ENCODE peak calls at places on chromosomes 1 and 21, in eight cellular contexts. Z is endothelial cell of umbilical vein, H is A549, T is lower leg skin, M is HepG2, E is uterus, J is stomach, Y is heart left ventricle. F is an unnamed sample.

GRCh38 chr1:236058141-236058626 is 6.7 kb downstream of the NID1 start:
- DNase-seq in Z (peak; percentile 10), H (no peak), T (no peak), M (no peak), E (no peak), J (no peak), Y (no peak), F (no peak)

GRCh38 chr1:1425753-1426495 is 4.8 kb upstream of the ANKRD65 start:
- DNase-seq in Z (no peak), H (no peak), T (no peak), M (no peak), E (no peak), J (no peak), Y (peak; percentile 47), F (no peak)

GRCh38 chr1:94199398-94199797 is 38.0 kb downstream of the ARHGAP29 start:
- DNase-seq in Z (no peak), H (no peak), T (no peak), M (no peak), E (no peak), J (no peak), Y (no peak), F (no peak)

GRCh38 chr21:42862774-42863503 is 16.4 kb downstream of the WDR4 start:
- DNase-seq in Z (no peak), H (no peak), T (no peak), M (no peak), E (no peak), J (peak; percentile 52), Y (no peak), F (no peak)

GRCh38 chr1:192939440-192939839 is 119.7 kb downstream of the UCHL5 start:
- DNase-seq in Z (peak; percentile 25), H (no peak), T (no peak), M (no peak), E (no peak), J (no peak), Y (no peak), F (no peak)

GRCh38 chr1:207097871-207098324 is 6.1 kb upstream of the C4BPA start:
- DNase-seq in Z (no peak), H (no peak), T (no peak), M (no peak), E (no peak), J (no peak), Y (no peak), F (no peak)

GRCh38 chr1:223535261-223535778 is 130.2 kb downstream of the CAPN8 start:
- DNase-seq in Z (no peak), H (no peak), T (no peak), M (no peak), E (no peak), J (no peak), Y (no peak), F (no peak)

GRCh38 chr1:208189183-208189582 is 55.0 kb downstream of the PLXNA2 start:
- DNase-seq in Z (no peak), H (no peak), T (no peak), M (no peak), E (no peak), J (no peak), Y (no peak), F (no peak)

GRCh38 chr21:37337831-37338230 is 28.7 kb upstream of the DYRK1A start:
- DNase-seq in Z (no peak), H (no peak), T (no peak), M (no peak), E (no peak), J (no peak), Y (no peak), F (no peak)

GRCh38 chr1:91916811-91917460 is 31.0 kb upstream of the TGFBR3 start:
- DNase-seq in Z (no peak), H (no peak), T (no peak), M (no peak), E (no peak), J (no peak), Y (no peak), F (no peak)

GRCh38 chr1:232635778-232636356 is 5.9 kb upstream of the SIPA1L2 start:
- DNase-seq in Z (peak; percentile 59), H (peak; percentile 58), T (no peak), M (peak; percentile 23), E (no peak), J (no peak), Y (no peak), F (peak; percentile 26)

GRCh38 chr1:19045898-19046889 is 89.7 kb upstream of the IFFO2 start:
- DNase-seq in Z (no peak), H (no peak), T (no peak), M (peak; percentile 95), E (no peak), J (no peak), Y (peak; percentile 5), F (no peak)

GRCh38 chr21:42836767-42837301 is 42.5 kb downstream of the WDR4 start:
- DNase-seq in Z (no peak), H (no peak), T (no peak), M (no peak), E (peak; percentile 9), J (peak; percentile 16), Y (no peak), F (no peak)

GRCh38 chr1:214427871-214428277 is 123.5 kb downstream of the PTPN14 start:
- DNase-seq in Z (peak; percentile 81), H (no peak), T (no peak), M (peak; percentile 41), E (no peak), J (peak; percentile 29), Y (no peak), F (peak; percentile 57)

DNA sequence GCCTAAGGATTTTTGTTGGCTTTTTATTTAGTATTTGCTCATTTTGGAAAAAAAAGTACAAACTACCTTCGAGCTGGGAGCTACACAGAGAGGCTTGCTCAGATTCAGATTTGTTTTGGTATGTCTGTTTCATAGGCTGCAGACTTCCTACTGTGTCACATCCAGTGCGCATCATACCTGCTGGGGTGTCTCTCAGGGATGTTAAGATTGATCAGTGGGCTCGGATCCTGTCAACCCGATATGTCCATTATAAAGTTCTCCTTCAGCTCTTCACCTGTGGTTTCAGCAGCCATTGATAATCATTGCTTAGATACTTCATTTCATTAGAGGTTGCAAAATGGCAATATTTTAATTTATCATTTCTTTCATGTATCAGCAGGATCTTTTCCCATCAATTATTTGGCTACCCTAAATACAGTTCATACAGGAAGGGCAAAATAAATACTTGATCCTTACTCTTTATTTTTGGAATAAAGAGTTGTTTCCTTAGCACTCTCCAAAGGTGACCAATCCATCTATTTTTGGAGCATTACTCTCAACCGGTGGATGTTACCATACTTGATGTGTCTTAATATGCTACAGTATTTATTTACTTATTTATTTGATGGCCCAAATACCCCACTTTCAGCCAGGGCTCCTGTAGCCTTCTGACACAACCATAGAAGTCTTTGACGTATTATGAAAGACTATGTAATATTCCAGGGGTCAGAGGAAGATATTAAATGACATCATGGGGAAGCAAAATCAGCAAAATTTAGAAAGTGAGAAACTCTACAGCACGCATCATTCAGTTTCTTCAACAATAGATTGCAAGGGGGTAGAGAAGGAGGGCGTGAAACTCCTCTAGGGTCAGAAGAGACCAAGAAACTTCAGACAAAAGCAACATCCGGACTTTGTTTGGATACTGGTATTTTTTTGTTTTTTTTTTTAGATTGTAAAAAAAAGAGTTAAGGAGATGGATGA is 55.3 kb upstream of the HNRNPU start:
- DNase-seq in Z (peak; percentile 32), H (no peak), T (no peak), M (no peak), E (no peak), J (no peak), Y (no peak), F (no peak)
- TF ChIP-seq POLR2A in Z (no peak), H (no peak), T (no peak), M (no peak), E (no peak), J (no peak), Y (no peak), F (no peak)

GRCh38 chr1:155326020-155326526 is 5.4 kb downstream of the RUSC1 start:
- DNase-seq in Z (no peak), H (no peak), T (no peak), M (no peak), E (no peak), J (no peak), Y (no peak), F (no peak)
- TF ChIP-seq POLR2A in Z (no peak), H (no peak), T (no peak), M (no peak), E (no peak), J (no peak), Y (no peak), F (no peak)

GRCh38 chr1:154405762-154406571 is 824 bp downstream of the IL6R start:
- DNase-seq in Z (peak; percentile 69), H (peak; percentile 55), T (peak; percentile 85), M (peak; percentile 44), E (peak; percentile 72), J (peak; percentile 77), Y (peak; percentile 87), F (peak; percentile 53)

GRCh38 chr1:154406572-154406879 is 1.4 kb downstream of the IL6R start:
- DNase-seq in Z (no peak), H (no peak), T (no peak), M (no peak), E (no peak), J (no peak), Y (no peak), F (no peak)

GRCh38 chr1:154404511-154404931 is 622 bp upstream of the IL6R start:
- DNase-seq in Z (no peak), H (no peak), T (no peak), M (no peak), E (no peak), J (no peak), Y (no peak), F (no peak)

GRCh38 chr1:154403983-154404382 is 1.2 kb upstream of the IL6R start:
- DNase-seq in Z (no peak), H (no peak), T (no peak), M (no peak), E (no peak), J (no peak), Y (no peak), F (no peak)

DNA sequence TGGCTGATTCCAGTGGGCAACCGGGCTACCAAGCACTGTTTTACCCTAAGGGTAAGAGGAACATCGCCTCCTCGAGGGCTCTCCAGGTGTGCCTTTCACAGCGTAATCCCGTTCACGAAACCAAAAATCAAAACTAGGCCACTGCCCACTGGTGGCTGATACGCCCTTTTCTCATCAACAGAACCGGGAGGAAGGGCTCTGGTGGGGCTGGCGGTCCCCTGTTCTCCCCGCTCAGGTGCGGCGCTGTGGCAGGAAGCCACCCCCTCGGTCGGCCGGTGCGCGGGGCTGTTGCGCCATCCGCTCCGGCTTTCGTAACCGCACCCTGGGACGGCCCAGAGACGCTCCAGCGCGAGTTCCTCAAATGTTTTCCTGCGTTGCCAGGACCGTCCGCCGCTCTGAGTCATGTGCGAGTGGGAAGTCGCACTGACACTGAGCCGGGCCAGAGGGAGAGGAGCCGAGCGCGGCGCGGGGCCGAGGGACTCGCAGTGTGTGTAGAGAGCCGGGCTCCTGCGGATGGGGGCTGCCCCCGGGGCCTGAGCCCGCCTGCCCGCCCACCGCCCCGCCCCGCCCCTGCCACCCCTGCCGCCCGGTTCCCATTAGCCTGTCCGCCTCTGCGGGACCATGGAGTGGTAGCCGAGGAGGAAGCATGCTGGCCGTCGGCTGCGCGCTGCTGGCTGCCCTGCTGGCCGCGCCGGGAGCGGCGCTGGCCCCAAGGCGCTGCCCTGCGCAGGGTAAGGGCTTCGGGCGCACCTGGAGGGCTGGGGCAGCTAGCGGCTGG is at the start of gene IL6R:
- DNase-seq in Z (peak; percentile 83), H (peak; percentile 74), T (peak; percentile 93), M (peak; percentile 83), E (peak; percentile 94), J (peak; percentile 91), Y (peak; percentile 95), F (peak; percentile 86)
- TF ChIP-seq POLR2A in Z (no peak), H (peak; percentile 46), T (no peak), M (peak; percentile 54), E (peak; percentile 80), J (peak; percentile 38), Y (peak; percentile 79), F (peak; percentile 64)

GRCh38 chr1:15506831-15507230 is 17.2 kb downstream of the CASP9 start:
- DNase-seq in Z (no peak), H (no peak), T (no peak), M (no peak), E (no peak), J (no peak), Y (no peak), F (no peak)
- TF ChIP-seq POLR2A in Z (no peak), H (no peak), T (no peak), M (no peak), E (no peak), J (no peak), Y (no peak), F (no peak)

F was measured in H54.